ENCODE peak calls at places on chromosomes 11 and 22, in eight cellular contexts. T is colonic mucosa, X is fibroblast of lung, H is HepG2, L is gastrocnemius medialis, F is thoracic aorta, O is right lobe of liver, A is H1. G is an unnamed sample. For H3K36me3, the result is how much of the 10 kb centered on the place peaks cover.

GRCh38 chr11:56577621-56578020 is at the start of gene OR5M10:
- DNase-seq in T (no peak), A (no peak), H (no peak), X (no peak), L (no peak), O (no peak), F (no peak), G (no peak)

GRCh38 chr11:76665172-76665571 is 5.4 kb downstream of the LRRC32 start:
- DNase-seq in F (no peak), L (no peak), T (no peak), X (no peak), A (no peak), O (no peak), H (no peak), G (no peak)

GRCh38 chr22:29744902-29745301 is 21.9 kb downstream of the ZMAT5 start:
- DNase-seq in T (peak), F (no peak), L (peak), X (peak), A (no peak), H (no peak), O (no peak), G (peak)

GRCh38 chr11:78168539-78169477 is 19.6 kb downstream of the KCTD21 start:
- DNase-seq in H (peak), X (peak), O (peak), F (peak), L (peak), T (peak), A (no peak), G (no peak)

GRCh38 chr11:3229673-3230630 is 2.3 kb downstream of the MRGPRE start:
- DNase-seq in H (no peak), F (no peak), T (no peak), A (no peak), L (no peak), X (no peak), O (no peak), G (no peak)

GRCh38 chr11:3796796-3797328 is 492 bp downstream of the NUP98 start:
- DNase-seq in H (peak), A (no peak), O (no peak), L (no peak), T (no peak), F (no peak), X (no peak), G (peak)

GRCh38 chr11:88359529-88359928 is 22.0 kb upstream of the CTSC start:
- DNase-seq in H (no peak), T (no peak), L (no peak), O (no peak), F (no peak), A (no peak), X (no peak), G (no peak)

GRCh38 chr22:35310556-35311550 is 11.2 kb downstream of the TOM1 start:
- DNase-seq in H (peak), A (no peak), T (peak), L (no peak), O (no peak), F (no peak), X (peak), G (no peak)

GRCh38 chr11:92854162-92854561 is 115.3 kb upstream of the MTNR1B start:
- DNase-seq in T (no peak), F (no peak), L (no peak), H (no peak), O (no peak), A (no peak), X (no peak), G (no peak)

GRCh38 chr11:71209656-71210055 is 42.7 kb downstream of the SHANK2 start:
- DNase-seq in A (no peak), H (no peak), F (no peak), L (no peak), O (no peak), T (no peak), X (no peak), G (no peak)

GRCh38 chr22:50456466-50457234 is 18.2 kb downstream of the SBF1 start:
- DNase-seq in F (no peak), O (no peak), L (no peak), X (no peak), A (no peak), H (no peak), T (no peak), G (no peak)

GRCh38 chr22:48734359-48734758 is 1093.3 kb downstream of the BRD1 start:
- DNase-seq in F (no peak), T (no peak), O (no peak), H (no peak), A (no peak), L (no peak), X (no peak), G (no peak)

GRCh38 chr11:118415739-118416068 is 14.3 kb downstream of the ATP5MG start:
- DNase-seq in O (peak), X (peak), A (peak), T (peak), L (no peak), F (no peak), H (no peak), G (peak)

GRCh38 chr11:46392421-46393230 is 1.1 kb upstream of the CHRM4 start:
- DNase-seq in T (peak), A (peak), O (peak), H (peak), L (peak), F (no peak), X (peak), G (peak)

GRCh38 chr22:23415490-23415851 is 164.6 kb downstream of the IGLL1 start:
- DNase-seq in O (no peak), A (no peak), T (no peak), H (no peak), X (no peak), L (no peak), F (no peak), G (no peak)

GRCh38 chr11:122807731-122808485 is 30.4 kb upstream of the CRTAM start:
- DNase-seq in F (no peak), T (no peak), O (no peak), A (no peak), H (no peak), X (no peak), L (no peak), G (no peak)

GRCh38 chr11:34161812-34162506 is 56.5 kb downstream of the NAT10 start:
- DNase-seq in X (peak), O (no peak), A (no peak), H (no peak), F (no peak), T (no peak), L (no peak), G (no peak)

GRCh38 chr11:12832828-12833227 is 158.6 kb downstream of the TEAD1 start:
- DNase-seq in H (no peak), O (no peak), L (no peak), X (no peak), F (no peak), T (no peak), A (no peak), G (no peak)

GRCh38 chr11:62536301-62536957 is 10.2 kb downstream of the AHNAK start:
- DNase-seq in F (no peak), H (no peak), L (no peak), A (no peak), T (no peak), O (no peak), X (no peak), G (no peak)

GRCh38 chr11:115939726-115940421 is 435.7 kb upstream of the CADM1 start:
- DNase-seq in X (no peak), F (no peak), H (no peak), L (no peak), T (no peak), O (no peak), A (no peak), G (no peak)

GRCh38 chr11:113685650-113686349 is 20.3 kb downstream of the TMPRSS5 start:
- DNase-seq in T (no peak), A (no peak), L (no peak), O (no peak), F (no peak), H (no peak), X (no peak), G (no peak)

GRCh38 chr11:69193151-69193550 is 37.4 kb downstream of the SMIM38 start:
- DNase-seq in F (no peak), H (no peak), L (no peak), T (no peak), X (no peak), A (no peak), O (no peak), G (no peak)

GRCh38 chr11:74538680-74539079 is 45.2 kb upstream of the LIPT2 start:
- DNase-seq in X (no peak), O (no peak), A (no peak), L (no peak), F (no peak), H (no peak), T (no peak), G (peak)

GRCh38 chr11:69788956-69789355 is 13.8 kb upstream of the FGF4 start:
- DNase-seq in L (no peak), A (no peak), F (no peak), X (no peak), T (no peak), H (no peak), O (no peak), G (no peak)

GRCh38 chr22:24367841-24368240 is 59.6 kb upstream of the ADORA2A start:
- DNase-seq in X (peak), A (no peak), F (no peak), T (no peak), L (no peak), H (no peak), O (no peak), G (no peak)

DNA sequence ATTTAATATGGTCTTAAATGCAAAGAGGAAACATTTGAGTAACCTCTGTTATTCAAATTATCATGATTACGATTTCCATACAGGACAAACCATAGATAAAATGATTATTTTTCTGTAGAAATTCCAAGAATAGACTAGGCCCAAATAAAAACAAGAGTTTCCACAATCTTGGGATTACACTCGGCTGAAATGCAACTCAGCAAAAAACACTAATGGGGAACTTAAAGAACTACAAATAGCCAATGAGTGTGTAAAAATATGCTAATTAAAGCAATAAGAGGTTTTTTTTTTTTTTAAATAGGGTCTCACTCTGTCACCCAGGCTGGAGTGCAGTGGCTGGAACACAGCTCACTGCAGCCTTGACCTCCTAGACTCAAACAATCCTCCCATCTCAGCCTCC is 10.5 kb upstream of the PRRG4 start:
- DNase-seq in O (no peak), H (no peak), A (no peak), F (no peak), T (no peak), X (no peak), L (no peak), G (no peak)
- H3K4me3 ChIP-seq in O (no peak), H (no peak), A (no peak), F (no peak), T (no peak), X (no peak), L (no peak), G (no peak)

GRCh38 chr11:96152623-96153022 is 190.4 kb downstream of the MAML2 start:
- DNase-seq in L (no peak), H (no peak), X (peak), F (no peak), O (no peak), A (no peak), T (no peak), G (peak)
- H3K36me3 ChIP-seq in L (under half), H (under half), X (under half), F (under half), O (under half), A (under half), T (under half), G (under half)

GRCh38 chr22:39624501-39624821 is 53.9 kb downstream of the CACNA1I start:
- DNase-seq in F (no peak), H (no peak), X (no peak), T (no peak), L (no peak), O (no peak), A (no peak), G (no peak)

GRCh38 chr22:39621826-39622225 is 51.3 kb downstream of the CACNA1I start:
- DNase-seq in F (no peak), L (no peak), O (no peak), H (no peak), A (no peak), X (no peak), T (no peak), G (no peak)

GRCh38 chr22:39622881-39623367 is 52.4 kb downstream of the CACNA1I start:
- DNase-seq in A (peak), O (peak), F (no peak), T (peak), L (peak), X (peak), H (peak), G (peak)

GRCh38 chr22:39625554-39626537 is 55.3 kb downstream of the CACNA1I start:
- DNase-seq in H (no peak), A (no peak), F (no peak), O (no peak), X (no peak), L (no peak), T (no peak), G (no peak)

GRCh38 chr22:39623603-39624500 is 53.3 kb downstream of the CACNA1I start:
- DNase-seq in L (no peak), T (no peak), X (no peak), A (no peak), H (no peak), F (no peak), O (no peak), G (no peak)
- TF ChIP-seq CTCF in L (no peak), T (no peak), X (no peak), A (no peak), H (no peak), F (no peak), O (no peak), G (no peak)

GRCh38 chr11:134120143-134120850 is 51.4 kb downstream of the JAM3 start:
- DNase-seq in L (peak), A (no peak), T (peak), H (no peak), F (no peak), X (peak), O (no peak), G (peak)

GRCh38 chr11:134124660-134125451 is 56.0 kb downstream of the JAM3 start:
- DNase-seq in L (no peak), T (no peak), H (no peak), X (peak), F (no peak), A (peak), O (peak), G (no peak)

GRCh38 chr11:134118016-134118415 is 49.1 kb downstream of the JAM3 start:
- DNase-seq in H (no peak), O (no peak), T (no peak), X (peak), A (no peak), L (no peak), F (no peak), G (peak)

GRCh38 chr11:134119094-134119493 is 50.2 kb downstream of the JAM3 start:
- DNase-seq in L (no peak), H (no peak), X (peak), O (no peak), F (no peak), A (no peak), T (no peak), G (peak)

GRCh38 chr11:134120921-134121526 is 52.2 kb downstream of the JAM3 start:
- DNase-seq in O (no peak), L (no peak), A (no peak), T (no peak), F (no peak), H (no peak), X (peak), G (no peak)
- H3K4me3 ChIP-seq in O (no peak), L (peak), A (no peak), T (no peak), F (peak), H (no peak), X (no peak), G (no peak)